ENCODE peak calls at places on chromosomes 5 and 9, in ten cellular contexts. F, A, O, L, R, B, U, S, V and Y are unnamed samples.

GRCh38 chr9:68981825-68982224 is 32.1 kb downstream of the PRKACG start:
- DNase-seq in L (no peak), U (no peak), R (no peak), V (no peak), F (no peak), B (no peak), O (no peak), A (no peak), S (no peak), Y (no peak)

GRCh38 chr9:127124792-127125191 is 2.4 kb upstream of the ANGPTL2 start:
- DNase-seq in A (no peak), B (no peak), L (no peak), U (no peak), R (no peak), S (no peak), O (no peak), F (no peak), V (no peak), Y (no peak)

GRCh38 chr9:96075757-96076156 is 200.3 kb downstream of the ERCC6L2 start:
- DNase-seq in B (no peak), U (no peak), R (no peak), S (no peak), A (no peak), O (no peak), L (no peak), V (no peak), F (no peak), Y (no peak)

GRCh38 chr5:117863589-117864296 is 1124.6 kb downstream of the DTWD2 start:
- DNase-seq in A (no peak), U (no peak), S (no peak), F (no peak), O (no peak), V (no peak), L (no peak), B (no peak), R (no peak), Y (no peak)

GRCh38 chr9:27548055-27548741 is 18.6 kb upstream of the MOB3B start:
- DNase-seq in U (peak), O (peak), R (no peak), V (no peak), A (no peak), L (no peak), F (peak), S (peak), B (peak), Y (no peak)

GRCh38 chr5:125026900-125027731 is 280.7 kb upstream of the ZNF608 start:
- DNase-seq in F (no peak), L (no peak), S (peak), V (no peak), B (no peak), O (no peak), R (no peak), U (no peak), A (no peak), Y (no peak)

GRCh38 chr9:136528716-136529341 is 17.0 kb downstream of the NOTCH1 start:
- DNase-seq in B (no peak), R (no peak), S (no peak), L (no peak), A (no peak), F (no peak), V (no peak), O (no peak), U (no peak), Y (no peak)

GRCh38 chr9:121353246-121353975 is 16.6 kb downstream of the STOM start:
- DNase-seq in V (no peak), O (no peak), U (no peak), S (no peak), A (no peak), B (no peak), R (no peak), F (no peak), L (no peak), Y (no peak)

GRCh38 chr5:55234171-55234700 is 828 bp upstream of the CCNO start:
- DNase-seq in V (no peak), F (peak), O (peak), B (peak), L (no peak), A (no peak), R (peak), S (no peak), U (no peak), Y (no peak)

GRCh38 chr5:109318455-109319108 is 91.2 kb downstream of the PJA2 start:
- DNase-seq in V (no peak), U (no peak), R (no peak), S (no peak), L (no peak), F (no peak), O (no peak), B (no peak), A (no peak), Y (no peak)

GRCh38 chr5:3221432-3221831 is 374.2 kb upstream of the IRX1 start:
- DNase-seq in L (no peak), U (no peak), A (no peak), O (no peak), F (no peak), V (no peak), B (no peak), R (no peak), S (no peak), Y (no peak)

GRCh38 chr5:131460867-131461572 is 174.0 kb downstream of the RAPGEF6 start:
- DNase-seq in L (no peak), U (no peak), O (no peak), A (no peak), B (peak), S (peak), V (no peak), R (no peak), F (no peak), Y (no peak)

GRCh38 chr9:108634669-108635462 is 220.9 kb downstream of the ACTL7B start:
- DNase-seq in F (peak), S (peak), B (no peak), R (no peak), L (no peak), O (peak), A (no peak), V (no peak), U (no peak), Y (peak)

GRCh38 chr5:174725261-174725990 is 1.0 kb downstream of the MSX2 start:
- DNase-seq in B (no peak), A (no peak), R (peak), L (no peak), U (no peak), O (no peak), V (no peak), F (no peak), S (no peak), Y (no peak)

GRCh38 chr5:35857606-35858205 is 1.0 kb downstream of the IL7R start:
- DNase-seq in U (peak), V (no peak), B (no peak), L (peak), S (peak), A (no peak), R (no peak), O (no peak), F (no peak), Y (no peak)

GRCh38 chr5:143605403-143606005 is 202.0 kb upstream of the NR3C1 start:
- DNase-seq in U (peak), L (no peak), R (no peak), V (no peak), A (no peak), F (no peak), B (no peak), S (peak), O (no peak), Y (no peak)

GRCh38 chr5:72477644-72478043 is 29.6 kb downstream of the ZNF366 start:
- DNase-seq in F (no peak), S (no peak), U (no peak), R (no peak), L (no peak), B (no peak), V (no peak), O (no peak), A (no peak), Y (no peak)

GRCh38 chr9:19876569-19877316 is 87.9 kb upstream of the SLC24A2 start:
- DNase-seq in S (no peak), B (no peak), F (no peak), R (no peak), L (no peak), V (no peak), U (no peak), O (no peak), A (no peak), Y (no peak)

GRCh38 chr5:147160923-147161663 is 73.7 kb upstream of the STK32A start:
- DNase-seq in S (peak), A (no peak), U (no peak), O (no peak), B (no peak), F (no peak), L (no peak), V (no peak), R (no peak), Y (no peak)

GRCh38 chr9:130854086-130854485 is 19.0 kb downstream of the ABL1 start:
- DNase-seq in F (no peak), A (no peak), R (no peak), U (no peak), L (no peak), V (no peak), B (no peak), S (peak), O (no peak), Y (no peak)

GRCh38 chr5:172713113-172713808 is 57.7 kb downstream of the DUSP1 start:
- DNase-seq in O (peak), A (peak), L (no peak), S (no peak), U (peak), B (peak), R (peak), V (no peak), F (no peak), Y (peak)

GRCh38 chr5:178115136-178115834 is 2.0 kb downstream of the N4BP3 start:
- DNase-seq in R (peak), S (no peak), F (no peak), B (no peak), O (no peak), V (no peak), A (no peak), L (no peak), U (no peak), Y (no peak)

GRCh38 chr5:151469386-151469785 is 22.0 kb downstream of the SLC36A1 start:
- DNase-seq in B (no peak), A (no peak), S (no peak), O (no peak), F (no peak), R (no peak), V (no peak), L (no peak), U (no peak), Y (no peak)

GRCh38 chr5:151215546-151215880 is 8.4 kb downstream of the CCDC69 start:
- DNase-seq in U (no peak), S (no peak), F (no peak), L (no peak), V (no peak), B (no peak), O (no peak), A (no peak), R (no peak), Y (no peak)

GRCh38 chr9:36559036-36559695 is 13.5 kb upstream of the MELK start:
- DNase-seq in R (peak), V (no peak), O (no peak), B (no peak), U (no peak), F (no peak), A (no peak), S (peak), L (no peak), Y (no peak)

GRCh38 chr5:145856285-145856818 is 16.5 kb downstream of the GRXCR2 start:
- DNase-seq in R (peak), B (no peak), U (peak), L (peak), S (peak), O (no peak), V (peak), F (no peak), A (peak), Y (no peak)

GRCh38 chr5:145853952-145854351 is 18.8 kb upstream of the PRELID2 start:
- DNase-seq in A (no peak), F (no peak), L (no peak), U (no peak), R (no peak), O (no peak), V (no peak), B (no peak), S (no peak), Y (no peak)

GRCh38 chr5:145852990-145853389 is 17.8 kb upstream of the PRELID2 start:
- DNase-seq in R (no peak), V (no peak), F (no peak), S (no peak), A (no peak), U (no peak), B (no peak), O (no peak), L (no peak), Y (no peak)

GRCh38 chr5:145854651-145855258 is 18.1 kb downstream of the GRXCR2 start:
- DNase-seq in A (no peak), L (peak), O (peak), F (peak), B (no peak), S (peak), R (peak), V (no peak), U (peak), Y (peak)

GRCh38 chr5:145855842-145856267 is 17.0 kb downstream of the GRXCR2 start:
- DNase-seq in L (no peak), U (peak), A (no peak), O (no peak), S (no peak), V (no peak), R (no peak), B (no peak), F (no peak), Y (no peak)
- H3K4me3 ChIP-seq in L (peak), U (no peak), A (peak), O (no peak), S (no peak), V (peak), R (peak), B (no peak), F (no peak), Y (no peak)

DNA sequence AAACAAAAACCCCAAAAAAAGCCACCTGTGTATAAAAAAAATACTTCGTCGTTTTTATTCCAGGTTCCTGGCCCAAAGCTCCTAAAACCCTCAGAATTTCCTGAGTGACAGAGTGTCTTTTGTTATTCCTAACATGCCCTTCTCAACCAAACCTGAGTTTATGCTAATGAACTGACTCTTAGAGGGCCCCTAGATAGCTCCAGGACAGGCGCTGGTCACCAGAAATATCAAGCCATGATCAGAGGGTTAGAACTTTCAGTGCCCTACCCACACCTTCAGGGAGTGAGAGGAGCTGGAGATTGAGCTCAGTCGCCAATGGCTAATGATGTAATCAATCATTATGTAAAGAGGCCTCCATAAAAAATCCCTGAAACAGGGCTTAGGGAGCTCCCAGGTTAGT is 15.7 kb downstream of the AUH start:
- DNase-seq in R (no peak), O (no peak), V (no peak), A (no peak), B (no peak), U (no peak), L (no peak), F (no peak), S (no peak), Y (no peak)
- H3K27ac ChIP-seq in R (no peak), O (no peak), V (no peak), A (no peak), B (no peak), U (no peak), L (no peak), F (no peak), S (no peak), Y (no peak)

DNA sequence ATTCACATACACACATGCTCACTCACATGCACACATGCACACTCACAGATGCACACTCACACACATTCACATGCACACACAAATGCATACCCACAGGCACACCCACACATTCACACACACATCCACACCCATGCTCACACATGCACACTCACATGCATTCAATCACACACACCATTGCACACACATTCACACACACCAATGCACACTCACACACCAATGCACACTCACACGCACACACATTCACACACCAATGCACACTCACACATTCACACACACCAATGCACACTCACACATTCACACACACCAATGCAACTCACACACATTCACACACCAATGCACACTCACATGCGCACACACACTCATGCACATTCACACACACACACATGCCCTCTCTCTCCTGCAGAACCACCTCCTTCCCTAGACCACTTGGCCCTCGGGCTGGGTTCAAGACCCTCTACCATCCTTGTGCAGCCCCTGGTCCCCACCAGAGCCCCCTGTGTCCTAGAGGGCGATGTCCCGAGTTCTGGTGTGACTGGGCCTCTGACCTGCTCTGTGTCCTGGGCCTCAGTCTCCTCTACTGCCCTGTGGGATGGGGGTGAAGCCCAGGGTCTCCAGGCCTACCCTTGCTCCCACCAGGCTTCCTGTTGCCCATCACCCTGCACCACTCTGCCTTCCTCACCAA is 139.0 kb downstream of the OLFM1 start:
- DNase-seq in R (peak), A (no peak), V (no peak), U (no peak), B (no peak), L (no peak), O (no peak), F (no peak), S (no peak), Y (no peak)
- H3K4me3 ChIP-seq in R (no peak), A (no peak), V (no peak), U (no peak), B (no peak), L (no peak), O (no peak), F (no peak), S (no peak), Y (no peak)

GRCh38 chr5:100270323-100270771 is 264.8 kb upstream of the FAM174A start:
- DNase-seq in O (no peak), R (no peak), L (no peak), A (no peak), U (peak), V (no peak), S (peak), B (no peak), F (no peak), Y (no peak)
- H3K27ac ChIP-seq in O (no peak), R (no peak), L (no peak), A (no peak), U (no peak), V (no peak), S (peak), B (no peak), F (no peak), Y (no peak)

DNA sequence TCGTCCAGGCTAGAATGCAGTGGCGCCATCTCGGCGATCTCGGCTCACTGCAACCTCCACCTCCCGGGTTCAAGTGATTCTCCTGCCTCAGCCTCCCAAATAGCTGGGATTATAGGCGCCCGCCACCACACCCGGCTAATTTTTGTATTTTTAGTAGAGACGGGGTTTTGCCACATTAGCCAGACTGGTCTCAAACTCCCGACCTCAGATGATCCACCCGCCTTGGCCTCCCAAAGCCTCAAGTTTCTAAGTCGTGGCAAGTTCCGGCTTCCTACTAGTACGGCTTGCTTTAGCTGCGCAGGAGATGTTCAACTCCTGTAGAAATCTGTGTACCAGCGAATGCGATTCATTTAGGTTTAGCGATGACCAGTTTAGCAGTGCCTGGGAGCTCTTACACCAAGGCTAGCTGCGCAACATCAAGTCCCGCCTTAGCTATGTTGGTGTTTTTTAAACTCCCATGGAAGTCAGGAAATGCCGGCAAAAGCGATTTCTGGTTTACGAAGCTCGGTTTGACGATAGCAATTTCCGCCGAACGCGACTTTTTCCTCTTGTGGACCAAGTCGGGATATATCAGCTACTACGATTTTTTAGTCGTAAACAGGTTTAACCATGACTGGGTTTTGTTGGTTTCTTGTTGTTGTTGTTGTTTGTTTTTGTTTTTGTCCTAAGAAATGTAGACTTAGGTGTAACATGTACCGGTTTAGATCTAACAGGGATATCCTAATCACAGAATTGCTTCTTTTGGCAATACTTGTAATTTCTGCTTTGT is 46.4 kb downstream of the ANXA2R start:
- DNase-seq in S (peak), U (peak), O (peak), R (no peak), A (no peak), L (peak), V (no peak), F (no peak), B (no peak), Y (no peak)
- H3K4me3 ChIP-seq in S (peak), U (no peak), O (peak), R (peak), A (peak), L (peak), V (peak), F (peak), B (peak), Y (peak)

GRCh38 chr9:111938427-111938800 is 41.8 kb downstream of the UGCG start:
- DNase-seq in O (no peak), L (no peak), U (no peak), B (no peak), A (no peak), R (no peak), V (no peak), S (no peak), F (no peak), Y (no peak)
- H3K27ac ChIP-seq in O (no peak), L (peak), U (peak), B (no peak), A (no peak), R (no peak), V (no peak), S (peak), F (no peak), Y (no peak)

DNA sequence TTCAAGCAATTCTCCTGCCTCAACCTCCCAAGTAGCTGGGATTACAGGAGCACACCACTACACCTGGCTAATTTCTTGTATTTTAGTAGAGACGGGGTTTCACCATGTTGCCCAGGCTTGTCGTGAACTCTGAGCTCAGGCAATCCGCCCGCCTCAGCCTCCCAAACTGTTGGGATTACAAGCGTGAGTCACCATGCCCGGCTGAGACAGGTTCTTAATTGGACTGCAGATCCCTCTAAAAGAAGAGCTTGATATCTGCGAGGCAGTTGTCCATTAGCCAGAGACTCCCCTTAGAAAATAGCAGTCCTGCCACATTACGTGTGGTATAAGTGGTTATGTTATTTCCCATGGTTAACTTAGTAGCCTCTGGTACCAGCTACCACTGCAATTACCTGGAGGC is 46.6 kb upstream of the NPR3 start:
- DNase-seq in O (no peak), L (no peak), A (no peak), V (no peak), F (no peak), U (no peak), R (no peak), S (no peak), B (no peak), Y (no peak)
- H3K4me3 ChIP-seq in O (no peak), L (no peak), A (no peak), V (no peak), F (no peak), U (no peak), R (no peak), S (no peak), B (no peak), Y (no peak)

DNA sequence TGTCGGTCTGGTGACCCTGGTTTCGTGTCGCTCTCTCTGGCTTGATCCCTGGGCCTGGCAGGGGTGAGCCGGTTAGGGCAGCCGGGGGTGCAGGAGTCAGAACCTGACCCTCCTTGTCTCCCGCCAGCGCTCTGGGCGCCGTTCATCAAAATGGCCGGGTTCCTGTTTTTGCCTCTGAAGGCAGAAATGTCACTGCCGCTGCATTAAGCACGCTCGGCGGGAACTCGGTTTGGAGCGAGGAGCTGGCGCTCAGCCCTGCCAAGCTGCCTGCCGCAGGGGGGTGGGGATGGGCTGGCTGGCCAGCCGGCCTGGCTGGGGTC is 63.7 kb downstream of the CXXC5 start:
- DNase-seq in L (no peak), U (no peak), O (no peak), B (peak), V (no peak), A (no peak), S (no peak), R (peak), F (no peak), Y (no peak)
- H3K27ac ChIP-seq in L (no peak), U (no peak), O (no peak), B (no peak), V (peak), A (no peak), S (no peak), R (peak), F (no peak), Y (no peak)

GRCh38 chr5:32531885-32532520 is 53.4 kb upstream of the SUB1 start:
- DNase-seq in U (peak), O (peak), L (no peak), F (no peak), S (peak), V (no peak), R (peak), A (no peak), B (no peak), Y (peak)
- H3K4me3 ChIP-seq in U (no peak), O (peak), L (peak), F (no peak), S (no peak), V (no peak), R (peak), A (no peak), B (peak), Y (no peak)